ENCODE peak calls at places on chromosome 1, in eight cellular contexts. F is stimulated activated CD8-positive, alpha-beta memory T cell treated with anti-CD3 and anti-CD28 coated beads, Interleukin-2, amount 100 ng/mL, for 1 hour; E is naive B cell; W is endothelial cell; U is SJSA1; X is endodermal cell; C is left cardiac atrium; J is GM10248. P is an unnamed sample.
A peak's percentile ranks its signal among the peaks of the same experiment; 100 is the strongest.

GRCh38 chr1:248807067-248807737 is 18.5 kb downstream of the SH3BP5L start:
- DNase-seq in F (no peak), E (peak; percentile 53), W (peak; percentile 36), U (peak; percentile 28), X (peak; percentile 87), C (peak; percentile 61), J (peak; percentile 75), P (peak; percentile 79)

GRCh38 chr1:153535664-153536585 is at the start of gene S100A6:
- DNase-seq in F (peak; percentile 71), E (peak; percentile 53), W (no peak), U (peak; percentile 87), X (peak; percentile 68), C (peak; percentile 93), J (peak; percentile 55), P (peak; percentile 58)

GRCh38 chr1:182381962-182382819 is 9.4 kb downstream of the GLUL start:
- DNase-seq in F (no peak), E (no peak), W (no peak), U (no peak), X (peak; percentile 61), C (no peak), J (no peak), P (no peak)

GRCh38 chr1:179234863-179235262 is 5.4 kb upstream of the ABL2 start:
- DNase-seq in F (no peak), E (no peak), W (no peak), U (no peak), X (no peak), C (no peak), J (no peak), P (no peak)

GRCh38 chr1:26702680-26703038 is 6.8 kb downstream of the ARID1A start:
- DNase-seq in F (no peak), E (no peak), W (no peak), U (no peak), X (no peak), C (no peak), J (no peak), P (no peak)

GRCh38 chr1:10905841-10906655 is 106.4 kb upstream of the TARDBP start:
- DNase-seq in F (no peak), E (no peak), W (no peak), U (no peak), X (peak; percentile 56), C (peak; percentile 11), J (no peak), P (no peak)

GRCh38 chr1:41743361-41743760 is 175.4 kb downstream of the HIVEP3 start:
- DNase-seq in F (no peak), E (no peak), W (no peak), U (peak; percentile 58), X (no peak), C (no peak), J (no peak), P (no peak)

GRCh38 chr1:15206418-15207030 is 40.5 kb upstream of the FHAD1 start:
- DNase-seq in F (no peak), E (no peak), W (no peak), U (no peak), X (peak; percentile 62), C (no peak), J (no peak), P (no peak)

GRCh38 chr1:156772222-156772621 is 4.9 kb downstream of the PRCC start:
- DNase-seq in F (no peak), E (no peak), W (no peak), U (no peak), X (no peak), C (no peak), J (no peak), P (no peak)

GRCh38 chr1:67149179-67149770 is 14.5 kb upstream of the C1orf141 start:
- DNase-seq in F (peak; percentile 19), E (peak; percentile 62), W (peak; percentile 53), U (peak; percentile 44), X (peak; percentile 87), C (peak; percentile 61), J (peak; percentile 73), P (peak; percentile 66)

GRCh38 chr1:58895082-58895481 is 111.2 kb upstream of the JUN start:
- DNase-seq in F (no peak), E (no peak), W (no peak), U (no peak), X (no peak), C (no peak), J (no peak), P (no peak)

GRCh38 chr1:22876359-22877111 is 96.1 kb downstream of the LACTBL1 start:
- DNase-seq in F (no peak), E (no peak), W (peak; percentile 20), U (no peak), X (peak; percentile 70), C (peak; percentile 44), J (no peak), P (no peak)

GRCh38 chr1:222867316-222867715 is 52.5 kb downstream of the DISP1 start:
- DNase-seq in F (no peak), E (no peak), W (no peak), U (no peak), X (no peak), C (no peak), J (no peak), P (no peak)

GRCh38 chr1:110200666-110201065 is 9.4 kb upstream of the KCNC4 start:
- DNase-seq in F (no peak), E (no peak), W (no peak), U (no peak), X (no peak), C (no peak), J (no peak), P (no peak)

GRCh38 chr1:2991753-2992495 is 29.3 kb upstream of the ACTRT2 start:
- DNase-seq in F (no peak), E (no peak), W (no peak), U (no peak), X (no peak), C (no peak), J (no peak), P (no peak)

GRCh38 chr1:89085781-89086180 is 20.8 kb upstream of the GBP1 start:
- DNase-seq in F (no peak), E (peak; percentile 24), W (no peak), U (no peak), X (no peak), C (no peak), J (peak; percentile 49), P (peak; percentile 25)

GRCh38 chr1:233010164-233010563 is 59.8 kb downstream of the NTPCR start:
- DNase-seq in F (no peak), E (no peak), W (no peak), U (no peak), X (no peak), C (no peak), J (no peak), P (no peak)

GRCh38 chr1:47941609-47942237 is 55.5 kb downstream of the TRABD2B start:
- DNase-seq in F (no peak), E (no peak), W (no peak), U (no peak), X (no peak), C (no peak), J (no peak), P (no peak)

GRCh38 chr1:220290163-220290761 is 18.0 kb upstream of the RAB3GAP2 start:
- DNase-seq in F (no peak), E (no peak), W (no peak), U (no peak), X (no peak), C (no peak), J (no peak), P (no peak)

GRCh38 chr1:5423109-5423508 is 569.1 kb downstream of the NPHP4 start:
- DNase-seq in F (no peak), E (no peak), W (no peak), U (no peak), X (peak; percentile 68), C (peak; percentile 24), J (no peak), P (no peak)

P was measured in GM20000.